ENCODE peak calls at places on chromosome 1, in six cellular contexts. One of them, this sample, is unnamed.

GRCh38 chr1:10530281-10530740 is 55.6 kb downstream of the PEX14 start:
- DNase-seq in NCI-H1694: no peak
- DNase-seq in K562: peak; percentile 41
- DNase-seq in NCI-H1092 treated with DMSO at 0.1 percent for 48 hours: no peak
- DNase-seq in NCI-H345: no peak
- DNase-seq in cardiac septum: no peak
- DNase-seq in this sample: no peak

GRCh38 chr1:52636701-52637695 is 4.0 kb downstream of the SHISAL2A start:
- DNase-seq in NCI-H345: no peak
- DNase-seq in cardiac septum: no peak
- DNase-seq in NCI-H1092 treated with DMSO at 0.1 percent for 48 hours: no peak
- DNase-seq in K562: no peak
- DNase-seq in NCI-H1694: no peak
- DNase-seq in this sample: no peak

GRCh38 chr1:115545791-115546733 is 95.7 kb upstream of the VANGL1 start:
- DNase-seq in NCI-H1694: peak; percentile 4
- DNase-seq in K562: peak; percentile 29
- DNase-seq in NCI-H345: peak; percentile 3
- DNase-seq in cardiac septum: no peak
- DNase-seq in NCI-H1092 treated with DMSO at 0.1 percent for 48 hours: peak; percentile 10
- DNase-seq in this sample: no peak

GRCh38 chr1:14894811-14895524 is 258.6 kb upstream of the TMEM51 start:
- DNase-seq in cardiac septum: no peak
- DNase-seq in NCI-H345: no peak
- DNase-seq in K562: no peak
- DNase-seq in NCI-H1694: peak; percentile 7
- DNase-seq in NCI-H1092 treated with DMSO at 0.1 percent for 48 hours: no peak
- DNase-seq in this sample: no peak

GRCh38 chr1:178241057-178241456 is 147.2 kb downstream of the RASAL2 start:
- DNase-seq in cardiac septum: no peak
- DNase-seq in NCI-H345: no peak
- DNase-seq in NCI-H1694: no peak
- DNase-seq in K562: no peak
- DNase-seq in NCI-H1092 treated with DMSO at 0.1 percent for 48 hours: no peak
- DNase-seq in this sample: no peak

GRCh38 chr1:3149277-3149676 is 80.3 kb downstream of the PRDM16 start:
- DNase-seq in NCI-H345: no peak
- DNase-seq in K562: no peak
- DNase-seq in NCI-H1694: no peak
- DNase-seq in cardiac septum: no peak
- DNase-seq in NCI-H1092 treated with DMSO at 0.1 percent for 48 hours: no peak
- DNase-seq in this sample: no peak

GRCh38 chr1:182978158-182978853 is 25.3 kb upstream of the SHCBP1L start:
- DNase-seq in K562: no peak
- DNase-seq in NCI-H345: no peak
- DNase-seq in NCI-H1092 treated with DMSO at 0.1 percent for 48 hours: no peak
- DNase-seq in cardiac septum: no peak
- DNase-seq in NCI-H1694: no peak
- DNase-seq in this sample: no peak

GRCh38 chr1:51621161-51621560 is 4.3 kb downstream of the OSBPL9 start:
- DNase-seq in NCI-H345: no peak
- DNase-seq in K562: no peak
- DNase-seq in NCI-H1694: no peak
- DNase-seq in NCI-H1092 treated with DMSO at 0.1 percent for 48 hours: no peak
- DNase-seq in cardiac septum: no peak
- DNase-seq in this sample: no peak

GRCh38 chr1:193355179-193355578 is 168.8 kb upstream of the B3GALT2 start:
- DNase-seq in cardiac septum: no peak
- DNase-seq in NCI-H1092 treated with DMSO at 0.1 percent for 48 hours: no peak
- DNase-seq in NCI-H1694: no peak
- DNase-seq in K562: no peak
- DNase-seq in NCI-H345: no peak
- DNase-seq in this sample: no peak

GRCh38 chr1:4673494-4673893 is 19.1 kb downstream of the AJAP1 start:
- DNase-seq in cardiac septum: no peak
- DNase-seq in NCI-H1694: no peak
- DNase-seq in NCI-H345: no peak
- DNase-seq in K562: no peak
- DNase-seq in NCI-H1092 treated with DMSO at 0.1 percent for 48 hours: no peak
- DNase-seq in this sample: no peak

GRCh38 chr1:2972879-2973575 is 48.2 kb upstream of the ACTRT2 start:
- DNase-seq in NCI-H345: no peak
- DNase-seq in NCI-H1694: no peak
- DNase-seq in NCI-H1092 treated with DMSO at 0.1 percent for 48 hours: no peak
- DNase-seq in K562: no peak
- DNase-seq in cardiac septum: peak; percentile 58
- DNase-seq in this sample: no peak

GRCh38 chr1:180094705-180095280 is 59.9 kb upstream of the QSOX1 start:
- DNase-seq in NCI-H1092 treated with DMSO at 0.1 percent for 48 hours: no peak
- DNase-seq in NCI-H1694: no peak
- DNase-seq in K562: no peak
- DNase-seq in NCI-H345: no peak
- DNase-seq in cardiac septum: no peak
- DNase-seq in this sample: no peak

GRCh38 chr1:203627819-203628184 is 1.2 kb downstream of the ATP2B4 start:
- DNase-seq in cardiac septum: no peak
- DNase-seq in NCI-H1694: no peak
- DNase-seq in K562: no peak
- DNase-seq in NCI-H345: no peak
- DNase-seq in NCI-H1092 treated with DMSO at 0.1 percent for 48 hours: no peak
- DNase-seq in this sample: no peak